ENCODE peak calls at places on chromosomes 3 and 15, in ten cellular contexts. B is stimulated activated CD4-positive, alpha-beta T cell treated with anti-CD3 and anti-CD28 coated beads, TNF-alpha, amount 100 ng/mL, for 1 hour; E is COLO829; J is ovary; O is type B pancreatic cell; L is uterus; M is T-helper 2 cell; H is stimulated activated CD8-positive, alpha-beta memory T cell treated with anti-CD3 and anti-CD28 coated beads, Interleukin-4, amount 100 ng/mL, for 1 hour; Z is NAMALWA; X is heart right ventricle. T is an unnamed sample.

GRCh38 chr15:74170845-74171578 is 2.5 kb upstream of the ISLR start:
- DNase-seq in B (no peak), E (no peak), J (peak), O (peak), L (no peak), M (no peak), H (no peak), Z (no peak), X (no peak), T (no peak)

GRCh38 chr3:147699175-147699838 is 290.1 kb downstream of the ZIC1 start:
- DNase-seq in B (no peak), E (peak), J (no peak), O (no peak), L (no peak), M (no peak), H (no peak), Z (no peak), X (no peak), T (no peak)

GRCh38 chr3:10366681-10367101 is 45.8 kb upstream of the SEC13 start:
- DNase-seq in B (no peak), E (peak), J (no peak), O (no peak), L (no peak), M (no peak), H (no peak), Z (no peak), X (no peak), T (no peak)

GRCh38 chr3:30476373-30477082 is 129.9 kb upstream of the TGFBR2 start:
- DNase-seq in B (no peak), E (peak), J (no peak), O (no peak), L (no peak), M (no peak), H (no peak), Z (no peak), X (no peak), T (no peak)

GRCh38 chr15:99447497-99448371 is 118.0 kb upstream of the MEF2A start:
- DNase-seq in B (no peak), E (no peak), J (no peak), O (no peak), L (no peak), M (no peak), H (no peak), Z (peak), X (no peak), T (no peak)

GRCh38 chr15:45586990-45587860 is at the start of gene BLOC1S6:
- DNase-seq in B (peak), E (peak), J (peak), O (peak), L (peak), M (peak), H (peak), Z (peak), X (peak), T (peak)

GRCh38 chr3:134897391-134898131 is 102.5 kb downstream of the EPHB1 start:
- DNase-seq in B (no peak), E (no peak), J (no peak), O (no peak), L (no peak), M (no peak), H (no peak), Z (no peak), X (no peak), T (no peak)

GRCh38 chr15:92616621-92617179 is 38.9 kb downstream of the FAM174B start:
- DNase-seq in B (no peak), E (no peak), J (no peak), O (no peak), L (peak), M (no peak), H (no peak), Z (no peak), X (no peak), T (no peak)

GRCh38 chr3:31448035-31448881 is 84.5 kb upstream of the STT3B start:
- DNase-seq in B (no peak), E (no peak), J (no peak), O (no peak), L (no peak), M (no peak), H (no peak), Z (peak), X (no peak), T (no peak)

GRCh38 chr15:57557267-57557666 is 34.4 kb upstream of the MYZAP start:
- DNase-seq in B (no peak), E (no peak), J (no peak), O (no peak), L (no peak), M (no peak), H (no peak), Z (no peak), X (no peak), T (no peak)

GRCh38 chr3:134680796-134681526 is 30.1 kb upstream of the KY start:
- DNase-seq in B (no peak), E (no peak), J (no peak), O (no peak), L (no peak), M (no peak), H (no peak), Z (no peak), X (no peak), T (no peak)

GRCh38 chr15:63288778-63289378 is 11.5 kb downstream of the APH1B start:
- DNase-seq in B (no peak), E (peak), J (no peak), O (no peak), L (no peak), M (no peak), H (no peak), Z (peak), X (no peak), T (no peak)